ENCODE peak calls at places on chromosomes 16 and 17, in four cellular contexts. One of them, this sample, is unnamed.
A peak's percentile ranks its signal among the peaks of the same experiment; 100 is the strongest.

GRCh38 chr17:65415991-65416390 is 145.5 kb downstream of the AXIN2 start:
- DNase-seq in HFFc6: no peak
- DNase-seq in H9: no peak
- DNase-seq in tibial artery: no peak
- DNase-seq in this sample: no peak

GRCh38 chr16:324201-324450 is 28.4 kb downstream of the AXIN1 start:
- DNase-seq in HFFc6: no peak
- DNase-seq in H9: no peak
- DNase-seq in tibial artery: no peak
- DNase-seq in this sample: no peak

GRCh38 chr17:29162909-29163341 is 17.3 kb downstream of the MYO18A start:
- DNase-seq in HFFc6: no peak
- DNase-seq in H9: no peak
- DNase-seq in tibial artery: no peak
- DNase-seq in this sample: no peak

GRCh38 chr16:68490829-68491575 is 42.7 kb upstream of the SMPD3 start:
- DNase-seq in HFFc6: peak; percentile 55
- DNase-seq in H9: peak; percentile 48
- DNase-seq in tibial artery: no peak
- DNase-seq in this sample: no peak

GRCh38 chr17:75313941-75314550 is 24.8 kb upstream of the SLC25A19 start:
- DNase-seq in HFFc6: no peak
- DNase-seq in H9: no peak
- DNase-seq in tibial artery: no peak
- DNase-seq in this sample: peak; percentile 32

GRCh38 chr16:49453001-49453400 is 79.4 kb downstream of the C16orf78 start:
- DNase-seq in HFFc6: no peak
- DNase-seq in H9: no peak
- DNase-seq in tibial artery: no peak
- DNase-seq in this sample: no peak

GRCh38 chr16:82082543-82083244 is 47.6 kb downstream of the HSD17B2 start:
- DNase-seq in HFFc6: no peak
- DNase-seq in H9: no peak
- DNase-seq in tibial artery: no peak
- DNase-seq in this sample: peak; percentile 31

GRCh38 chr16:24626251-24626650 is 86.9 kb downstream of the RBBP6 start:
- DNase-seq in HFFc6: no peak
- DNase-seq in H9: no peak
- DNase-seq in tibial artery: no peak
- DNase-seq in this sample: no peak

GRCh38 chr16:87927195-87927562 is 9.2 kb downstream of the CA5A start:
- DNase-seq in HFFc6: no peak
- DNase-seq in H9: no peak
- DNase-seq in tibial artery: no peak
- DNase-seq in this sample: no peak

GRCh38 chr16:57576429-57576870 is 34.0 kb downstream of the ADGRG5 start:
- DNase-seq in HFFc6: peak; percentile 36
- DNase-seq in H9: peak; percentile 82
- DNase-seq in tibial artery: peak; percentile 76
- DNase-seq in this sample: peak; percentile 74
- TF ChIP-seq CTCF in HFFc6: peak; percentile 98
- TF ChIP-seq CTCF in H9: peak; percentile 93
- TF ChIP-seq CTCF in tibial artery: peak; percentile 80
- TF ChIP-seq CTCF in this sample: peak; percentile 88

GRCh38 chr17:347309-347708 is 5.3 kb downstream of the RPH3AL start:
- DNase-seq in HFFc6: no peak
- DNase-seq in H9: no peak
- DNase-seq in tibial artery: no peak
- DNase-seq in this sample: no peak
- TF ChIP-seq CTCF in HFFc6: no peak
- TF ChIP-seq CTCF in H9: no peak
- TF ChIP-seq CTCF in tibial artery: no peak
- TF ChIP-seq CTCF in this sample: no peak

GRCh38 chr17:63479495-63480184 is 2.8 kb downstream of the ACE start:
- DNase-seq in HFFc6: no peak
- DNase-seq in H9: no peak
- DNase-seq in tibial artery: no peak
- DNase-seq in this sample: no peak
- TF ChIP-seq CTCF in HFFc6: no peak
- TF ChIP-seq CTCF in H9: no peak
- TF ChIP-seq CTCF in tibial artery: no peak
- TF ChIP-seq CTCF in this sample: no peak

DNA sequence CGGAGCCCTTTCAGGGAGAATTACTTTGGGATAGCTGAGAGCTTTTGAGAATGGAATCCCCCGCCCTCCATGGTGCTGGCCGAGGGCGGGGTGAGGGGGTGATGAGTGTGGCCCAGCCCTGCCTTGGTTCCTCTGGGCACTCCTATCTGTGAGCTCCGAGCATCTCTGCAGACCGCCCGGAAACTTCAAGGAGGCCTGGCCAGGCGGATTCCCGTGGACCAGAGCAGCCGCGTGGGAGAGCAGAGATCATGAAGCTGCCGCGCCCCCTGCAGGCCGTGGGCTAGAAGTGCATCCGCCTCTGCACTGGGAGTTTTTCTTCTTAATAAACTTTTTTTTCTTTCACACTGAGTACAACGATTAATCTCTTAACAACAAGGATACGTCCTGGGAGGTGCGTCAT is 392.9 kb upstream of the EEF2KMT start:
- DNase-seq in HFFc6: no peak
- DNase-seq in H9: peak; percentile 65
- DNase-seq in tibial artery: no peak
- DNase-seq in this sample: peak; percentile 18
- TF ChIP-seq CTCF in HFFc6: peak; percentile 77
- TF ChIP-seq CTCF in H9: peak; percentile 99
- TF ChIP-seq CTCF in tibial artery: no peak
- TF ChIP-seq CTCF in this sample: peak; percentile 61

GRCh38 chr16:10616744-10617640 is 36.6 kb upstream of the EMP2 start:
- DNase-seq in HFFc6: peak; percentile 35
- DNase-seq in H9: peak; percentile 61
- DNase-seq in tibial artery: no peak
- DNase-seq in this sample: no peak
- TF ChIP-seq CTCF in HFFc6: no peak
- TF ChIP-seq CTCF in H9: no peak
- TF ChIP-seq CTCF in tibial artery: no peak
- TF ChIP-seq CTCF in this sample: no peak

DNA sequence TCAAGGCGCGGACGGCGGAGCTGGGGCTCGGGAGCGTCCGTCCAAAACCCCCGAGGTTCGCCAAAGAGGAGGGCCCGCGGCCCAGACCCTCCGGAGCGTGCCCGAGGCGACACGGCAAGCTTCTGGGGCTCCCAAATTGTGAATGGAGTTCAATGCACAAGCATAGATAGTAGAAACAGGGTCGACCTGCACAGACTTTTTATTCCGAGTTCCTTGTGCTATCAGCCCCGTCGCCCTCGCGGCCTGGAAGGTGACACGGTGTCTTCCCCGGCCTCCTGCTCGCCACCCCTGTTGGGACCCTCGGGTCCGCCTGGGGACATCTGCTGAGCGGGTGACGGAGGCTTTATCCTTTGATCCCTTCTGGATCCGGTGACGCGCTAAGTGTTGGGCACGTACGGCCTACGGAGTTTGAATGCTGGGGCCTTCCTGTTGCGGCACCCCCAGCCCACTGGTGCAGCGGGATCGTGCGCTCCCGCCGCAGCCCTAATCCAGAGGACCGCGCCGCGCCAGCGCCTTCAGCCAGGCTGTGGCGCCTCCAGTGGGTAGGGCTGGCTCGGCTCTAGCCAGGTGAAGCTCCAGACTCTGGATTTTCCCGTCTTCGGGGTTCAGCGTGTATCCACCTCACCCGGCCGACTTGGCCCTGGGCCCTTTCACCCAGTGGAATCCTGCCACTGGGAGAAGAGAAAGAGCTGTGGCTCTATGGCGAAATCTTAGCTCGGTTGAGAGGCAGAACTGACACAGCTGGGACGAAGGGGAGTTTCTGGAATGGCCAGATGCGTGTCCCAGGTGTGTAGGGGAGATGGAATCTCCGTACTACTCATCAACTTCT is 17.0 kb upstream of the NTN1 start:
- DNase-seq in HFFc6: no peak
- DNase-seq in H9: peak; percentile 67
- DNase-seq in tibial artery: no peak
- DNase-seq in this sample: peak; percentile 51
- TF ChIP-seq CTCF in HFFc6: no peak
- TF ChIP-seq CTCF in H9: peak; percentile 46
- TF ChIP-seq CTCF in tibial artery: no peak
- TF ChIP-seq CTCF in this sample: no peak

GRCh38 chr16:85752511-85753420 is 1.9 kb upstream of the C16orf74 start:
- DNase-seq in HFFc6: no peak
- DNase-seq in H9: peak; percentile 77
- DNase-seq in tibial artery: no peak
- DNase-seq in this sample: no peak
- TF ChIP-seq CTCF in HFFc6: no peak
- TF ChIP-seq CTCF in H9: peak; percentile 46
- TF ChIP-seq CTCF in tibial artery: no peak
- TF ChIP-seq CTCF in this sample: no peak

GRCh38 chr17:36152639-36153120 is 23.8 kb downstream of the TBC1D3B start:
- DNase-seq in HFFc6: no peak
- DNase-seq in H9: no peak
- DNase-seq in tibial artery: no peak
- DNase-seq in this sample: no peak
- TF ChIP-seq CTCF in HFFc6: peak; percentile 35
- TF ChIP-seq CTCF in H9: no peak
- TF ChIP-seq CTCF in tibial artery: no peak
- TF ChIP-seq CTCF in this sample: no peak

GRCh38 chr16:20859699-20860098 is 40.5 kb downstream of the DCUN1D3 start:
- DNase-seq in HFFc6: no peak
- DNase-seq in H9: no peak
- DNase-seq in tibial artery: no peak
- DNase-seq in this sample: no peak
- TF ChIP-seq CTCF in HFFc6: no peak
- TF ChIP-seq CTCF in H9: no peak
- TF ChIP-seq CTCF in tibial artery: no peak
- TF ChIP-seq CTCF in this sample: no peak

DNA sequence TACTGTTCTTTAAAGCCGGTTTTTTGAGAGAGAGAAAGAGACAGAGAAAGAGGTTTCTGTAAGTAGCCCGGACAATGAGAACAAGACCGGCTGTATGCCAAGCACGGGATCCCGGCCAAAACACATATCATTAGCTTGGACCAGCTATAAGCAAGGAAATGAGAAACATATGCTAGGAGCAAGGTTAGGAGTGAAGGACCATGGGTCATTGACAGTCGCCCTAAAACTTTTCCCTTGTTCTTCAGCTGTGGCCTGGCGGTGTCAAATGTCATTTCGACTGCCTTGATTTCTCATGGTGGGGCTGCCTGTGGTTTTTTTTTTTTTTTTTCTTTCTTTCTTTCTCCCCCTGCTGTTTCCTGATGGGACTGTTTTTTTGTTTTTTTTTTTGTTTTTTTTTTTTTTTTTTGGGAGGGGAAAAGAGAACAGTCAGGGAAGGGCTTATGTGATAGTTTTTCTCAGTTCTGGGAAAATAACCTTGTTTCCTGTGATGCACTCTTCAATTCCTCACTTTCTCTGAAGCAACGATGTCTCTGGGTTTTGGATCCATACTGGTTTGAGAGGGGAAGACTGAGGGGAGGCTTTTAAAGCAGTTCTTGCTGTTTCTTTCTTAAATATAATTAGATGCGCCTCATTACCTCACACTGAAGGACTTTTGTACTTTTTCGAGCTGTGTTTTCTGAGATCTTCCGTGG is 124.8 kb upstream of the ZFHX3 start:
- DNase-seq in HFFc6: peak; percentile 90
- DNase-seq in H9: peak; percentile 56
- DNase-seq in tibial artery: peak; percentile 66
- DNase-seq in this sample: no peak
- TF ChIP-seq CTCF in HFFc6: peak; percentile 79
- TF ChIP-seq CTCF in H9: peak; percentile 45
- TF ChIP-seq CTCF in tibial artery: peak; percentile 11
- TF ChIP-seq CTCF in this sample: no peak